ENCODE peak calls at places on chromosomes 6 and 20, in ten cellular contexts. X is NCI-H1436; L is A172; D is cardiac muscle cell; T is colonic mucosa; S is small intestine; C is astrocyte of the spinal cord; N is psoas muscle; Y is brain microvascular endothelial cell; U is activated naive CD4-positive, alpha-beta T cell treated with anti-CD3 and anti-CD28 coated beads, Interleukin-2, amount 50 U/mL, for 16 hours. F is an unnamed sample.

GRCh38 chr6:82686719-82687118 is 323.1 kb downstream of the TPBG start:
- DNase-seq in N (no peak), S (no peak), L (no peak), X (no peak), D (no peak), U (no peak), T (no peak), Y (no peak), C (no peak), F (no peak)

GRCh38 chr6:16799279-16800193 is 38.3 kb upstream of the ATXN1 start:
- DNase-seq in N (no peak), T (no peak), S (no peak), C (no peak), L (no peak), Y (no peak), U (no peak), D (no peak), X (no peak), F (no peak)

GRCh38 chr6:153392156-153392555 is 261.1 kb upstream of the RGS17 start:
- DNase-seq in T (no peak), N (no peak), Y (no peak), D (no peak), C (peak), U (no peak), L (peak), X (no peak), S (no peak), F (peak)

GRCh38 chr6:50361641-50362331 is 312.1 kb upstream of the DEFB112 start:
- DNase-seq in C (no peak), L (peak), T (no peak), U (no peak), N (no peak), Y (no peak), D (no peak), S (no peak), X (no peak), F (no peak)

GRCh38 chr20:20897922-20898321 is 185.5 kb upstream of the RALGAPA2 start:
- DNase-seq in T (no peak), X (no peak), C (no peak), D (no peak), U (no peak), N (no peak), Y (no peak), L (no peak), S (no peak), F (no peak)

GRCh38 chr6:166779381-166779780 is 152.3 kb upstream of the RPS6KA2 start:
- DNase-seq in X (no peak), S (no peak), U (no peak), C (no peak), L (no peak), D (no peak), T (no peak), N (no peak), Y (no peak), F (no peak)

GRCh38 chr20:56626367-56627121 is 2.6 kb upstream of the TFAP2C start:
- DNase-seq in Y (no peak), L (no peak), D (peak), T (peak), N (no peak), U (no peak), S (no peak), C (peak), X (no peak), F (peak)

GRCh38 chr6:150286919-150287318 is 81.9 kb upstream of the IYD start:
- DNase-seq in C (no peak), Y (no peak), X (no peak), S (no peak), N (no peak), T (no peak), L (no peak), D (no peak), U (no peak), F (no peak)

GRCh38 chr6:44617416-44617815 is 229.9 kb downstream of the CDC5L start:
- DNase-seq in S (no peak), D (no peak), U (no peak), X (no peak), N (no peak), Y (no peak), T (no peak), L (no peak), C (no peak), F (no peak)

GRCh38 chr6:100449239-100449691 is 15.5 kb downstream of the SIM1 start:
- DNase-seq in L (no peak), S (no peak), N (no peak), T (no peak), Y (no peak), X (no peak), D (no peak), C (no peak), U (no peak), F (no peak)

GRCh38 chr20:9916776-9917175 is 77.9 kb upstream of the PAK5 start:
- DNase-seq in Y (no peak), T (no peak), S (no peak), X (no peak), C (no peak), D (no peak), L (no peak), N (no peak), U (no peak), F (no peak)

GRCh38 chr6:31171931-31172882 is 1.7 kb upstream of the POU5F1 start:
- DNase-seq in T (no peak), L (no peak), Y (no peak), D (no peak), N (no peak), U (no peak), C (no peak), X (no peak), S (no peak), F (no peak)

GRCh38 chr20:2834401-2834800 is 6.1 kb downstream of the PCED1A start:
- DNase-seq in S (no peak), Y (no peak), C (no peak), U (no peak), X (no peak), N (no peak), L (no peak), T (no peak), D (no peak), F (no peak)

GRCh38 chr20:40462600-40462999 is 226.4 kb downstream of the MAFB start:
- DNase-seq in C (no peak), L (no peak), U (no peak), T (no peak), D (no peak), Y (no peak), S (no peak), X (no peak), N (no peak), F (no peak)

GRCh38 chr6:119985952-119986736 is 636.6 kb upstream of the MAN1A1 start:
- DNase-seq in U (no peak), X (no peak), D (no peak), L (no peak), Y (no peak), C (no peak), N (no peak), S (no peak), T (no peak), F (no peak)